ENCODE peak calls at places on chromosomes 1 and 21, in six cellular contexts. One of them, this sample, is unnamed.

GRCh38 chr1:57163332-57163731 is 197.5 kb upstream of the C8B start:
- DNase-seq in left ventricle myocardium inferior: no peak
- DNase-seq in breast epithelium: no peak
- DNase-seq in neural progenitor cell: no peak
- DNase-seq in ovary: no peak
- DNase-seq in MM.1S: no peak
- DNase-seq in this sample: no peak

GRCh38 chr21:36209626-36210171 is 53.1 kb downstream of the DOP1B start:
- DNase-seq in MM.1S: peak; percentile 78
- DNase-seq in ovary: no peak
- DNase-seq in neural progenitor cell: peak; percentile 61
- DNase-seq in breast epithelium: no peak
- DNase-seq in left ventricle myocardium inferior: no peak
- DNase-seq in this sample: no peak

GRCh38 chr1:227445092-227445674 is 118.2 kb upstream of the ZNF678 start:
- DNase-seq in neural progenitor cell: no peak
- DNase-seq in left ventricle myocardium inferior: no peak
- DNase-seq in ovary: no peak
- DNase-seq in breast epithelium: no peak
- DNase-seq in MM.1S: no peak
- DNase-seq in this sample: no peak

GRCh38 chr1:20029178-20029912 is 40.6 kb upstream of the PLA2G5 start:
- DNase-seq in MM.1S: no peak
- DNase-seq in ovary: peak; percentile 82
- DNase-seq in left ventricle myocardium inferior: peak; percentile 50
- DNase-seq in neural progenitor cell: no peak
- DNase-seq in breast epithelium: no peak
- DNase-seq in this sample: no peak

GRCh38 chr1:182927693-182928433 is 25.1 kb downstream of the SHCBP1L start:
- DNase-seq in breast epithelium: no peak
- DNase-seq in ovary: no peak
- DNase-seq in MM.1S: no peak
- DNase-seq in neural progenitor cell: no peak
- DNase-seq in left ventricle myocardium inferior: no peak
- DNase-seq in this sample: no peak

GRCh38 chr1:199646761-199647160 is 380.7 kb upstream of the NR5A2 start:
- DNase-seq in ovary: no peak
- DNase-seq in MM.1S: no peak
- DNase-seq in left ventricle myocardium inferior: no peak
- DNase-seq in neural progenitor cell: no peak
- DNase-seq in breast epithelium: no peak
- DNase-seq in this sample: no peak

GRCh38 chr1:74690909-74691308 is 17.3 kb upstream of the ERICH3 start:
- DNase-seq in breast epithelium: no peak
- DNase-seq in MM.1S: no peak
- DNase-seq in neural progenitor cell: no peak
- DNase-seq in ovary: no peak
- DNase-seq in left ventricle myocardium inferior: no peak
- DNase-seq in this sample: no peak

GRCh38 chr1:63955746-63956145 is 181.9 kb downstream of the ROR1 start:
- DNase-seq in breast epithelium: no peak
- DNase-seq in ovary: no peak
- DNase-seq in MM.1S: no peak
- DNase-seq in left ventricle myocardium inferior: no peak
- DNase-seq in neural progenitor cell: no peak
- DNase-seq in this sample: no peak

GRCh38 chr1:107198581-107198980 is 57.7 kb downstream of the NTNG1 start:
- DNase-seq in MM.1S: no peak
- DNase-seq in breast epithelium: no peak
- DNase-seq in neural progenitor cell: no peak
- DNase-seq in left ventricle myocardium inferior: no peak
- DNase-seq in ovary: no peak
- DNase-seq in this sample: no peak

GRCh38 chr1:48499211-48499610 is 27.2 kb upstream of the SPATA6 start:
- DNase-seq in ovary: no peak
- DNase-seq in left ventricle myocardium inferior: no peak
- DNase-seq in MM.1S: no peak
- DNase-seq in neural progenitor cell: no peak
- DNase-seq in breast epithelium: no peak
- DNase-seq in this sample: no peak

GRCh38 chr1:243501002-243501401 is 245.2 kb downstream of the SDCCAG8 start:
- DNase-seq in MM.1S: no peak
- DNase-seq in breast epithelium: no peak
- DNase-seq in neural progenitor cell: no peak
- DNase-seq in left ventricle myocardium inferior: no peak
- DNase-seq in ovary: no peak
- DNase-seq in this sample: no peak

GRCh38 chr1:37479255-37480124 is 5.1 kb downstream of the ZC3H12A start:
- DNase-seq in left ventricle myocardium inferior: peak; percentile 71
- DNase-seq in ovary: peak; percentile 82
- DNase-seq in neural progenitor cell: no peak
- DNase-seq in breast epithelium: peak; percentile 92
- DNase-seq in MM.1S: peak; percentile 71
- DNase-seq in this sample: peak; percentile 96

GRCh38 chr1:93578911-93579825 is 102.5 kb downstream of the BCAR3 start:
- DNase-seq in neural progenitor cell: no peak
- DNase-seq in MM.1S: no peak
- DNase-seq in ovary: no peak
- DNase-seq in breast epithelium: no peak
- DNase-seq in left ventricle myocardium inferior: peak; percentile 12
- DNase-seq in this sample: no peak

GRCh38 chr1:33706634-33707255 is 157.1 kb upstream of the HMGB4 start:
- DNase-seq in neural progenitor cell: no peak
- DNase-seq in breast epithelium: no peak
- DNase-seq in left ventricle myocardium inferior: no peak
- DNase-seq in MM.1S: no peak
- DNase-seq in ovary: no peak
- DNase-seq in this sample: no peak

GRCh38 chr1:23224721-23225648 is 7.7 kb upstream of the HTR1D start:
- DNase-seq in left ventricle myocardium inferior: peak; percentile 26
- DNase-seq in MM.1S: no peak
- DNase-seq in breast epithelium: peak; percentile 60
- DNase-seq in neural progenitor cell: no peak
- DNase-seq in ovary: no peak
- DNase-seq in this sample: no peak

GRCh38 chr1:98325646-98326441 is 335.7 kb upstream of the SNX7 start:
- DNase-seq in left ventricle myocardium inferior: peak; percentile 46
- DNase-seq in neural progenitor cell: no peak
- DNase-seq in MM.1S: no peak
- DNase-seq in ovary: no peak
- DNase-seq in breast epithelium: no peak
- DNase-seq in this sample: peak; percentile 59

GRCh38 chr1:198253668-198254067 is 96.9 kb downstream of the NEK7 start:
- DNase-seq in breast epithelium: no peak
- DNase-seq in neural progenitor cell: peak; percentile 23
- DNase-seq in left ventricle myocardium inferior: peak; percentile 14
- DNase-seq in ovary: no peak
- DNase-seq in MM.1S: peak; percentile 42
- DNase-seq in this sample: no peak

GRCh38 chr1:248631354-248632041 is 3.4 kb downstream of the OR2T11 start:
- DNase-seq in left ventricle myocardium inferior: no peak
- DNase-seq in ovary: no peak
- DNase-seq in MM.1S: no peak
- DNase-seq in breast epithelium: no peak
- DNase-seq in neural progenitor cell: no peak
- DNase-seq in this sample: no peak

GRCh38 chr1:27074175-27074780 is 61.6 kb upstream of the TENT5B start:
- DNase-seq in left ventricle myocardium inferior: no peak
- DNase-seq in breast epithelium: no peak
- DNase-seq in MM.1S: no peak
- DNase-seq in neural progenitor cell: no peak
- DNase-seq in ovary: no peak
- DNase-seq in this sample: no peak

GRCh38 chr1:107523736-107524135 is 382.9 kb downstream of the NTNG1 start:
- DNase-seq in neural progenitor cell: peak; percentile 70
- DNase-seq in MM.1S: no peak
- DNase-seq in left ventricle myocardium inferior: no peak
- DNase-seq in breast epithelium: no peak
- DNase-seq in ovary: no peak
- DNase-seq in this sample: no peak

GRCh38 chr1:236365999-236366570 is 28.0 kb upstream of the EDARADD start:
- DNase-seq in breast epithelium: no peak
- DNase-seq in neural progenitor cell: no peak
- DNase-seq in MM.1S: no peak
- DNase-seq in left ventricle myocardium inferior: no peak
- DNase-seq in ovary: no peak
- DNase-seq in this sample: no peak

GRCh38 chr1:47501069-47501468 is 63.2 kb downstream of the FOXD2 start:
- DNase-seq in breast epithelium: no peak
- DNase-seq in left ventricle myocardium inferior: no peak
- DNase-seq in MM.1S: no peak
- DNase-seq in neural progenitor cell: no peak
- DNase-seq in ovary: no peak
- DNase-seq in this sample: no peak

GRCh38 chr1:245872475-245872874 is 634.6 kb downstream of the SMYD3 start:
- DNase-seq in breast epithelium: no peak
- DNase-seq in left ventricle myocardium inferior: no peak
- DNase-seq in ovary: no peak
- DNase-seq in neural progenitor cell: no peak
- DNase-seq in MM.1S: no peak
- DNase-seq in this sample: no peak

GRCh38 chr1:201295861-201296260 is 12.6 kb downstream of the PKP1 start:
- DNase-seq in left ventricle myocardium inferior: no peak
- DNase-seq in breast epithelium: no peak
- DNase-seq in ovary: no peak
- DNase-seq in MM.1S: no peak
- DNase-seq in neural progenitor cell: no peak
- DNase-seq in this sample: no peak

GRCh38 chr1:161182214-161182613 is 4.9 kb upstream of the B4GALT3 start:
- DNase-seq in breast epithelium: no peak
- DNase-seq in neural progenitor cell: no peak
- DNase-seq in ovary: peak; percentile 2
- DNase-seq in MM.1S: peak; percentile 89
- DNase-seq in left ventricle myocardium inferior: no peak
- DNase-seq in this sample: peak; percentile 27

GRCh38 chr1:224226849-224227502 is 43.9 kb downstream of the DEGS1 start:
- DNase-seq in breast epithelium: no peak
- DNase-seq in ovary: no peak
- DNase-seq in MM.1S: no peak
- DNase-seq in neural progenitor cell: no peak
- DNase-seq in left ventricle myocardium inferior: no peak
- DNase-seq in this sample: no peak

GRCh38 chr1:42824481-42825057 is 7.4 kb upstream of the SVBP start:
- DNase-seq in neural progenitor cell: no peak
- DNase-seq in left ventricle myocardium inferior: no peak
- DNase-seq in breast epithelium: no peak
- DNase-seq in MM.1S: no peak
- DNase-seq in ovary: no peak
- DNase-seq in this sample: no peak

GRCh38 chr1:184189361-184189760 is 137.8 kb downstream of the TSEN15 start:
- DNase-seq in breast epithelium: no peak
- DNase-seq in ovary: no peak
- DNase-seq in left ventricle myocardium inferior: no peak
- DNase-seq in MM.1S: no peak
- DNase-seq in neural progenitor cell: no peak
- DNase-seq in this sample: no peak

GRCh38 chr1:117271959-117272358 is 61.2 kb upstream of the VTCN1 start:
- DNase-seq in breast epithelium: no peak
- DNase-seq in ovary: no peak
- DNase-seq in neural progenitor cell: no peak
- DNase-seq in left ventricle myocardium inferior: no peak
- DNase-seq in MM.1S: no peak
- DNase-seq in this sample: no peak

GRCh38 chr1:228486596-228487335 is 416 bp upstream of the RNF187 start:
- DNase-seq in left ventricle myocardium inferior: peak; percentile 74
- DNase-seq in breast epithelium: peak; percentile 62
- DNase-seq in ovary: peak; percentile 81
- DNase-seq in neural progenitor cell: peak; percentile 95
- DNase-seq in MM.1S: peak; percentile 87
- DNase-seq in this sample: peak; percentile 94

GRCh38 chr1:230869499-230869898 is 1.2 kb upstream of the C1orf198 start:
- DNase-seq in MM.1S: no peak
- DNase-seq in neural progenitor cell: no peak
- DNase-seq in breast epithelium: no peak
- DNase-seq in ovary: no peak
- DNase-seq in left ventricle myocardium inferior: no peak
- DNase-seq in this sample: no peak
- H3K27ac ChIP-seq in MM.1S: no peak overlapping the region
- H3K27ac ChIP-seq in neural progenitor cell: no peak overlapping the region
- H3K27ac ChIP-seq in breast epithelium: peak overlapping the region; percentile 96
- H3K27ac ChIP-seq in ovary: no peak overlapping the region
- H3K27ac ChIP-seq in left ventricle myocardium inferior: peak overlapping the region; percentile 92
- H3K27ac ChIP-seq in this sample: peak overlapping the region; percentile 74

DNA sequence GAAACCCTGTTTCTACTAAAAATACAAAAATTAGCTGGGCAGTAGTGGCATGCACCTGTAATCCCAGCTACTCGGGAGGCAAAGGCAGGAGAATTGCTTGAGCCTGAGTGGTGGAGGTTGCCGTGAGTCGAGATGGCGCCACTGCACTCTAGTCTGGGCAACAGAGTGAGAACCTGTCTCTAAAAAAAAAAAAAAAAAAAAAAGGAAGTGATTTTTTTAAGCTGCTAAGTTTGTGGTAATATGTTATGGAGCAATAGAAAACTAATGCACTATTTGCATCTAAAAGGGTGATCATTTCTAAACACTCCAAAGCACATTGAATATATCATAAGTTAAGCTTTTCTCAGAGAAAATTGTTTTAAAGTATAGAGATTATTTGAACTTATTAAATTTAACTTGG is 244.8 kb upstream of the SPAG17 start:
- DNase-seq in neural progenitor cell: no peak
- DNase-seq in left ventricle myocardium inferior: no peak
- DNase-seq in breast epithelium: no peak
- DNase-seq in ovary: no peak
- DNase-seq in MM.1S: no peak
- DNase-seq in this sample: no peak
- TF ChIP-seq CTCF in neural progenitor cell: no peak
- TF ChIP-seq CTCF in left ventricle myocardium inferior: no peak
- TF ChIP-seq CTCF in breast epithelium: no peak
- TF ChIP-seq CTCF in ovary: no peak
- TF ChIP-seq CTCF in MM.1S: no peak
- TF ChIP-seq CTCF in this sample: no peak

GRCh38 chr1:53134961-53135734 is 7.3 kb downstream of the SLC1A7 start:
- DNase-seq in left ventricle myocardium inferior: no peak
- DNase-seq in neural progenitor cell: no peak
- DNase-seq in MM.1S: no peak
- DNase-seq in breast epithelium: peak; percentile 15
- DNase-seq in ovary: no peak
- DNase-seq in this sample: no peak
- H3K27ac ChIP-seq in left ventricle myocardium inferior: peak overlapping the region; percentile 45
- H3K27ac ChIP-seq in neural progenitor cell: no peak overlapping the region
- H3K27ac ChIP-seq in MM.1S: no peak overlapping the region
- H3K27ac ChIP-seq in breast epithelium: no peak overlapping the region
- H3K27ac ChIP-seq in ovary: no peak overlapping the region
- H3K27ac ChIP-seq in this sample: peak overlapping the region; percentile 60

GRCh38 chr1:154352581-154353459 is 27.5 kb downstream of the ATP8B2 start:
- DNase-seq in breast epithelium: peak; percentile 57
- DNase-seq in left ventricle myocardium inferior: peak; percentile 44
- DNase-seq in neural progenitor cell: peak; percentile 72
- DNase-seq in MM.1S: peak; percentile 75
- DNase-seq in ovary: peak; percentile 70
- DNase-seq in this sample: peak; percentile 88
- TF ChIP-seq CTCF in breast epithelium: no peak
- TF ChIP-seq CTCF in left ventricle myocardium inferior: no peak
- TF ChIP-seq CTCF in neural progenitor cell: no peak
- TF ChIP-seq CTCF in MM.1S: no peak
- TF ChIP-seq CTCF in ovary: no peak
- TF ChIP-seq CTCF in this sample: no peak

This sample was measured in left lung.